ENCODE peak calls at places on chromosome X, in nine cellular contexts. Q is right atrium auricular region, X is neural crest cell, P is astrocyte of the cerebellum, B is IMR-90, M is thyroid gland, Y is HCT116, L is fibroblast of the aortic adventitia, E is bronchial epithelial cell. D is an unnamed sample.

GRCh38 chrX:37854748-37855147 is 7.4 kb upstream of the DYNLT3 start:
- DNase-seq in Q (no peak), X (no peak), P (no peak), B (no peak), M (no peak), Y (no peak), L (no peak), E (no peak), D (no peak)

GRCh38 chrX:41862562-41863184 is 60.7 kb downstream of the CASK start:
- DNase-seq in Q (no peak), X (no peak), P (no peak), B (no peak), M (no peak), Y (no peak), L (no peak), E (no peak), D (no peak)

GRCh38 chrX:69988955-69989394 is 60.8 kb downstream of the AWAT2 start:
- DNase-seq in Q (no peak), X (no peak), P (no peak), B (no peak), M (no peak), Y (peak), L (peak), E (peak), D (peak)

GRCh38 chrX:103586314-103586646 is 965 bp downstream of the TCEAL4 start:
- DNase-seq in Q (no peak), X (no peak), P (no peak), B (no peak), M (no peak), Y (no peak), L (peak), E (no peak), D (no peak)

GRCh38 chrX:15336023-15336413 is 695 bp upstream of the PIGA start:
- DNase-seq in Q (no peak), X (no peak), P (peak), B (peak), M (peak), Y (no peak), L (peak), E (peak), D (peak)

GRCh38 chrX:52280812-52281211 is 88.0 kb upstream of the XAGE2 start:
- DNase-seq in Q (no peak), X (no peak), P (no peak), B (no peak), M (no peak), Y (no peak), L (no peak), E (no peak), D (no peak)

GRCh38 chrX:120213438-120214265 is 37.0 kb upstream of the ZBTB33 start:
- DNase-seq in Q (no peak), X (peak), P (peak), B (peak), M (peak), Y (peak), L (peak), E (peak), D (peak)

GRCh38 chrX:72203421-72203820 is 21.9 kb downstream of the PIN4 start:
- DNase-seq in Q (no peak), X (no peak), P (no peak), B (no peak), M (no peak), Y (no peak), L (no peak), E (no peak), D (no peak)

GRCh38 chrX:39440734-39441305 is 639.6 kb downstream of the MID1IP1 start:
- DNase-seq in Q (no peak), X (no peak), P (no peak), B (no peak), M (no peak), Y (no peak), L (no peak), E (no peak), D (no peak)

GRCh38 chrX:150772150-150772970 is 79.2 kb downstream of the MTMR1 start:
- DNase-seq in Q (peak), X (peak), P (peak), B (peak), M (peak), Y (peak), L (peak), E (peak), D (peak)

GRCh38 chrX:33892670-33893069 is 239.4 kb downstream of the FAM47A start:
- DNase-seq in Q (no peak), X (no peak), P (no peak), B (no peak), M (no peak), Y (no peak), L (no peak), E (no peak), D (no peak)

GRCh38 chrX:146243071-146243470 is 425.4 kb downstream of the SLITRK2 start:
- DNase-seq in Q (no peak), X (no peak), P (no peak), B (no peak), M (no peak), Y (no peak), L (no peak), E (peak), D (peak)

GRCh38 chrX:25070038-25070437 is 54.3 kb upstream of the ARX start:
- DNase-seq in Q (no peak), X (no peak), P (no peak), B (no peak), M (no peak), Y (no peak), L (no peak), E (no peak), D (no peak)

GRCh38 chrX:120015145-120016067 is 62.1 kb downstream of the RHOXF2B start:
- DNase-seq in Q (no peak), X (no peak), P (no peak), B (no peak), M (peak), Y (no peak), L (no peak), E (no peak), D (no peak)

GRCh38 chrX:156004256-156004655 is 6.8 kb downstream of the IL9R start:
- DNase-seq in Q (no peak), X (no peak), P (no peak), B (no peak), M (no peak), Y (no peak), L (no peak), E (peak), D (no peak)

GRCh38 chrX:19747672-19748610 is 139.5 kb downstream of the SH3KBP1 start:
- DNase-seq in Q (no peak), X (no peak), P (no peak), B (no peak), M (peak), Y (no peak), L (no peak), E (no peak), D (no peak)

GRCh38 chrX:56798866-56799864 is 70.1 kb downstream of the NBDY start:
- DNase-seq in Q (peak), X (no peak), P (no peak), B (no peak), M (no peak), Y (no peak), L (peak), E (no peak), D (peak)

GRCh38 chrX:7948483-7948882 is 21.3 kb upstream of the PNPLA4 start:
- DNase-seq in Q (no peak), X (no peak), P (no peak), B (no peak), M (peak), Y (no peak), L (no peak), E (no peak), D (no peak)

GRCh38 chrX:136689441-136689840 is 41.5 kb downstream of the CD40LG start:
- DNase-seq in Q (no peak), X (no peak), P (peak), B (peak), M (no peak), Y (no peak), L (no peak), E (peak), D (no peak)

GRCh38 chrX:108160309-108160708 is 68.7 kb downstream of the ATG4A start:
- DNase-seq in Q (no peak), X (no peak), P (no peak), B (no peak), M (no peak), Y (no peak), L (no peak), E (no peak), D (no peak)

GRCh38 chrX:129768186-129768585 is 11.6 kb upstream of the SASH3 start:
- DNase-seq in Q (no peak), X (no peak), P (no peak), B (no peak), M (no peak), Y (no peak), L (no peak), E (no peak), D (no peak)

GRCh38 chrX:9654928-9655327 is 110.7 kb downstream of the GPR143 start:
- DNase-seq in Q (no peak), X (no peak), P (no peak), B (no peak), M (no peak), Y (no peak), L (no peak), E (no peak), D (no peak)

GRCh38 chrX:2330487-2330886 is 170.3 kb downstream of the DHRSX start:
- DNase-seq in Q (no peak), X (no peak), P (no peak), B (no peak), M (no peak), Y (no peak), L (no peak), E (no peak), D (no peak)

GRCh38 chrX:23661671-23662070 is 5.6 kb upstream of the PRDX4 start:
- DNase-seq in Q (no peak), X (no peak), P (no peak), B (peak), M (no peak), Y (no peak), L (peak), E (no peak), D (no peak)

GRCh38 chrX:105775672-105776071 is 46.7 kb upstream of the NRK start:
- DNase-seq in Q (no peak), X (no peak), P (no peak), B (no peak), M (no peak), Y (no peak), L (no peak), E (no peak), D (no peak)

GRCh38 chrX:150605603-150606002 is 37.2 kb downstream of the MTM1 start:
- DNase-seq in Q (no peak), X (no peak), P (no peak), B (no peak), M (no peak), Y (no peak), L (no peak), E (no peak), D (no peak)

GRCh38 chrX:72201836-72202536 is 20.4 kb downstream of the PIN4 start:
- DNase-seq in Q (no peak), X (no peak), P (peak), B (peak), M (no peak), Y (no peak), L (peak), E (peak), D (peak)

GRCh38 chrX:102833136-102833535 is 103.9 kb upstream of the RAB40AL start:
- DNase-seq in Q (no peak), X (no peak), P (no peak), B (peak), M (no peak), Y (no peak), L (peak), E (no peak), D (no peak)

GRCh38 chrX:53476371-53476770 is 42.2 kb upstream of the HSD17B10 start:
- DNase-seq in Q (no peak), X (no peak), P (no peak), B (peak), M (no peak), Y (no peak), L (peak), E (peak), D (peak)

GRCh38 chrX:53474707-53475106 is 40.5 kb upstream of the HSD17B10 start:
- DNase-seq in Q (no peak), X (no peak), P (no peak), B (no peak), M (no peak), Y (no peak), L (no peak), E (no peak), D (no peak)

DNA sequence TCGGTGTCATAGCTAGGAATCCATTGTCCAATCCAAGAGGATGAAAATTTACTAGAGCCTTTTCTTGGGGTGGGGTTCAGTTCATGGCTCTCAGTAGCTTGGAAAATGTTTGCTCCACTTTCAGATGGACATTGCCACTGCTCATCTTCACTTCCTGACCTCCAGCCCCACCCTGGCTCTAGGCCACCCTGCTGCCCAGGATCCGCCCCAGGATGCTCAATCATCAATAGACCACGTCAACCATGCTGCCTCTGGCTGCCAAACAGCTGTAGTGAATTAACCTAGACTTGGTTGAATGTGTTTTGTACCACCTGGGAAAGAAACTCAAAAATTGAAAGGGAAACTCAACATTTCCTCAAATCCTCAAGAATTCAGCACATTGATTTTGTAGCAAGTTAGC is 37.2 kb upstream of the HSD17B10 start:
- DNase-seq in Q (no peak), X (no peak), P (no peak), B (no peak), M (no peak), Y (no peak), L (no peak), E (no peak), D (no peak)
- TF ChIP-seq CTCF in Q (no peak), X (no peak), P (no peak), B (no peak), M (no peak), Y (no peak), L (no peak), E (no peak), D (no peak)

GRCh38 chrX:48833531-48834138 is 1.8 kb downstream of the PCSK1N start:
- DNase-seq in Q (no peak), X (no peak), P (no peak), B (no peak), M (no peak), Y (no peak), L (peak), E (no peak), D (no peak)
- TF ChIP-seq CTCF in Q (no peak), X (no peak), P (no peak), B (no peak), M (no peak), Y (no peak), L (no peak), E (no peak), D (no peak)

DNA sequence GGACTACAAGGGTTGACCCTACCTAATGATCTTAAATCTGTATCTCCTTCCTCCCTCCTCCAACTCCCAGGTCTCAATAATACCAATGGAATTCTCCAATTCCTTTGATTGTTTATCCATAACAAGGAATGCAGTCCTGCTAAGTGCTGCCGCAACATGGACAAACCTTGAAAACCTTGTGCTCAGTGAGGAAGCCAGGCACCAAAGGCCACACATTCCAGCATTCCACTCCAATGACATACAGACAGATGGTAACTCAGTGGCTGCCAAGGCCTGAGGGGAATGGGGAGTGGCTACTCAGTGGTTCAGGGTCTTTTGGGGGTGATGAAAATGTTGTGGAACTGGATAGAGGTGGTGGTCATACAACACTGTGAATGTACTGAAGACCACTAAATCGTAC is 10.4 kb downstream of the HAUS7 start:
- DNase-seq in Q (no peak), X (no peak), P (peak), B (peak), M (peak), Y (no peak), L (peak), E (peak), D (no peak)
- TF ChIP-seq CTCF in Q (no peak), X (no peak), P (peak), B (no peak), M (no peak), Y (no peak), L (no peak), E (no peak), D (no peak)

DNA sequence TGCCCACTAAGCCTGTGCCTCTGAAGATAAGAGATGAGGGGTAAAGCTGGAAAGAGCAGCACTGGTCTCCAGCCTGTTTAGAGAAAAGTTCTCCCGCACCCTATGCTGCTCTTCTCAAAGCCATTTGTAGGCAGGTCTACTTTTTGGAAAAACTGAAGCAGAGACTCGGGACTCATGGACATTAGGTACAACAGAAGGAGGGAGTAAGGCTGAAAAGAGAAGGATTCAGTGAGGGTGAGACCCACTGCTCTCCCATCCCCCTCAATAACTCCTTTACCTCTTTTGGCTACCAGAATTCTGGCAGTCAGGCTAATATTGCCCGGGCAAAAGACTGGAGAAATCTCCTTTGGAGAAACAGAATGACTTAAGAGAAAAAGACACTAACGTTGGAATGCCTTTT is 29.7 kb upstream of the KCNE5 start:
- DNase-seq in Q (no peak), X (no peak), P (no peak), B (no peak), M (no peak), Y (no peak), L (no peak), E (no peak), D (no peak)
- TF ChIP-seq CTCF in Q (no peak), X (no peak), P (no peak), B (no peak), M (no peak), Y (no peak), L (no peak), E (no peak), D (no peak)

GRCh38 chrX:94751611-94752010 is 1077.6 kb downstream of the FAM133A start:
- DNase-seq in Q (no peak), X (no peak), P (no peak), B (no peak), M (no peak), Y (no peak), L (no peak), E (no peak), D (peak)
- TF ChIP-seq CTCF in Q (no peak), X (peak), P (no peak), B (no peak), M (no peak), Y (no peak), L (no peak), E (no peak), D (no peak)

DNA sequence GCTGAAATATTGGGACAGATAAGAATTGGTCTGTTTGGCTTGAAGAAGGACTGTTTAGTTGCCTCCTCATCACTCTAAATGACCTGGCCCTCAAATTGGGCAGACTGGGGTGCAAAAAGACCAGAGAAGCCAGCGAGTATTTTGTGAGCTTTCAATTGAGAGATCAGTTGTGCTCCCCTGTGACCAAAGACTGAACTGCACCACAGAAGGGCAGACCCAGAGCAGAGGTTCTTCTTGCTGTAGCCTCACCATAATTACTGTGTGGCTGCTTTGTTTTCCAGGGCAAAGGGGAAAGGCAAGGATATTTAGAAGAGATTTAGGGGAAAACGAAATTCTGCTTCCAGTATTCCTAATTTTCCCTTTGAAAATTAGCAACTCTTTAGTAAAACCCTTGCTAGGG is 104.0 kb upstream of the MBNL3 start:
- DNase-seq in Q (no peak), X (peak), P (no peak), B (no peak), M (no peak), Y (no peak), L (peak), E (peak), D (no peak)
- TF ChIP-seq CTCF in Q (no peak), X (peak), P (peak), B (no peak), M (no peak), Y (peak), L (peak), E (peak), D (peak)

D was measured in MCF 10A.